ENCODE peak calls at places on chromosomes 6 and 20, in nine cellular contexts. R is T-helper 2 cell; O is left ventricle myocardium superior; T is astrocyte of the cerebellum; L is KG1; J is ureter; U is activated gamma-delta T cell treated with Interleukin-2 at 50 U/mL for 16 hours; Z is effector memory CD4-positive, alpha-beta T cell; V is NAMALWA. W is an unnamed sample.

GRCh38 chr6:35494161-35494563 is 2.7 kb downstream of the TEAD3 start:
- DNase-seq in R (no peak), O (peak; percentile 51), T (no peak), L (no peak), J (no peak), U (no peak), Z (no peak), V (peak; percentile 24), W (no peak)

GRCh38 chr20:48767269-48767960 is 60.4 kb downstream of the PREX1 start:
- DNase-seq in R (peak; percentile 18), O (no peak), T (no peak), L (no peak), J (no peak), U (peak; percentile 39), Z (peak; percentile 61), V (no peak), W (peak; percentile 41)

GRCh38 chr6:37502703-37503485 is 3.2 kb upstream of the CCDC167 start:
- DNase-seq in R (no peak), O (no peak), T (no peak), L (peak; percentile 22), J (no peak), U (peak; percentile 47), Z (peak; percentile 75), V (peak; percentile 37), W (peak; percentile 71)

GRCh38 chr6:122984393-122984792 is 11.6 kb upstream of the CLVS2 start:
- DNase-seq in R (no peak), O (no peak), T (no peak), L (no peak), J (no peak), U (no peak), Z (no peak), V (no peak), W (no peak)

GRCh38 chr6:2841264-2842138 is at the start of gene SERPINB1:
- DNase-seq in R (peak; percentile 62), O (peak; percentile 95), T (no peak), L (peak; percentile 56), J (peak; percentile 90), U (peak; percentile 63), Z (peak; percentile 62), V (no peak), W (peak; percentile 54)

GRCh38 chr6:35449287-35449881 is 2.8 kb upstream of the FANCE start:
- DNase-seq in R (no peak), O (no peak), T (no peak), L (peak; percentile 21), J (no peak), U (peak; percentile 33), Z (no peak), V (peak; percentile 87), W (peak; percentile 24)

GRCh38 chr20:52800734-52801627 is 171.2 kb upstream of the TSHZ2 start:
- DNase-seq in R (no peak), O (no peak), T (no peak), L (no peak), J (no peak), U (no peak), Z (no peak), V (no peak), W (no peak)

GRCh38 chr20:3970016-3970415 is 45.3 kb downstream of the RNF24 start:
- DNase-seq in R (no peak), O (no peak), T (no peak), L (no peak), J (no peak), U (no peak), Z (no peak), V (no peak), W (no peak)

GRCh38 chr6:17725083-17725482 is 18.4 kb upstream of the NUP153 start:
- DNase-seq in R (no peak), O (peak; percentile 80), T (no peak), L (no peak), J (no peak), U (no peak), Z (no peak), V (no peak), W (no peak)

GRCh38 chr6:15658345-15658744 is 4.5 kb downstream of the DTNBP1 start:
- DNase-seq in R (no peak), O (no peak), T (no peak), L (no peak), J (no peak), U (no peak), Z (no peak), V (peak; percentile 25), W (no peak)

GRCh38 chr20:63520594-63520938 is at the start of gene PPDPF:
- DNase-seq in R (peak; percentile 74), O (peak; percentile 94), T (peak; percentile 31), L (peak; percentile 78), J (peak; percentile 89), U (peak; percentile 80), Z (peak; percentile 79), V (peak; percentile 82), W (peak; percentile 78)

GRCh38 chr6:28351087-28351486 is 1.3 kb downstream of the ZKSCAN3 start:
- DNase-seq in R (no peak), O (no peak), T (no peak), L (no peak), J (no peak), U (no peak), Z (no peak), V (no peak), W (no peak)

GRCh38 chr6:98295776-98296175 is 538.6 kb upstream of the POU3F2 start:
- DNase-seq in R (no peak), O (no peak), T (no peak), L (no peak), J (no peak), U (no peak), Z (no peak), V (no peak), W (no peak)

GRCh38 chr20:53623454-53624206 is 30.0 kb upstream of the ZNF217 start:
- DNase-seq in R (peak; percentile 25), O (peak; percentile 63), T (no peak), L (peak; percentile 81), J (peak; percentile 62), U (no peak), Z (no peak), V (peak; percentile 75), W (no peak)

GRCh38 chr6:108592371-108593337 is 31.9 kb downstream of the FOXO3 start:
- DNase-seq in R (no peak), O (peak; percentile 54), T (peak; percentile 72), L (no peak), J (no peak), U (peak; percentile 54), Z (peak; percentile 41), V (peak; percentile 93), W (peak; percentile 32)

GRCh38 chr6:142843344-142843743 is 101.6 kb downstream of the HIVEP2 start:
- DNase-seq in R (no peak), O (no peak), T (no peak), L (no peak), J (no peak), U (no peak), Z (no peak), V (peak; percentile 44), W (no peak)

GRCh38 chr6:49327005-49327404 is 136.0 kb downstream of the MMUT start:
- DNase-seq in R (no peak), O (no peak), T (no peak), L (no peak), J (no peak), U (no peak), Z (no peak), V (no peak), W (no peak)

GRCh38 chr6:133977983-133978895 is 25.2 kb downstream of the TBPL1 start:
- DNase-seq in R (no peak), O (no peak), T (peak; percentile 26), L (no peak), J (no peak), U (no peak), Z (no peak), V (no peak), W (no peak)

GRCh38 chr20:40718214-40718949 is 29.3 kb upstream of the MAFB start:
- DNase-seq in R (no peak), O (no peak), T (no peak), L (no peak), J (no peak), U (no peak), Z (no peak), V (no peak), W (no peak)

GRCh38 chr6:56890683-56891429 is 64.1 kb upstream of the BEND6 start:
- DNase-seq in R (no peak), O (no peak), T (peak; percentile 67), L (no peak), J (no peak), U (no peak), Z (no peak), V (peak; percentile 15), W (no peak)

GRCh38 chr20:57308451-57309410 is 20.9 kb upstream of the SPO11 start:
- DNase-seq in R (no peak), O (no peak), T (no peak), L (no peak), J (no peak), U (no peak), Z (no peak), V (peak; percentile 42), W (no peak)

GRCh38 chr6:39114395-39114706 is 635 bp downstream of the SAYSD1 start:
- DNase-seq in R (no peak), O (no peak), T (no peak), L (peak; percentile 57), J (no peak), U (no peak), Z (no peak), V (no peak), W (no peak)

GRCh38 chr20:44209691-44210421 is 715 bp downstream of the OSER1 start:
- DNase-seq in R (no peak), O (no peak), T (no peak), L (no peak), J (no peak), U (no peak), Z (no peak), V (peak; percentile 55), W (no peak)